ENCODE peak calls at places on chromosomes 16 and 17, in nine cellular contexts. One of them, this sample, is unnamed.

GRCh38 chr17:2050246-2050866 is 4.5 kb upstream of the HIC1 start:
- DNase-seq in fibroblast of lung: peak
- DNase-seq in GM23338: peak
- DNase-seq in neural progenitor cell: peak
- DNase-seq in uterus: peak
- DNase-seq in colonic mucosa: peak
- DNase-seq in kidney: peak
- DNase-seq in thoracic aorta: no peak
- DNase-seq in ovary: peak
- DNase-seq in this sample: peak

GRCh38 chr17:42674755-42675347 is 1.9 kb downstream of the PLEKHH3 start:
- DNase-seq in GM23338: peak
- DNase-seq in ovary: no peak
- DNase-seq in uterus: no peak
- DNase-seq in kidney: peak
- DNase-seq in fibroblast of lung: no peak
- DNase-seq in colonic mucosa: no peak
- DNase-seq in neural progenitor cell: peak
- DNase-seq in thoracic aorta: no peak
- DNase-seq in this sample: no peak

GRCh38 chr16:29806641-29807425 is 504 bp downstream of the MAZ start:
- DNase-seq in uterus: peak
- DNase-seq in thoracic aorta: no peak
- DNase-seq in fibroblast of lung: no peak
- DNase-seq in ovary: peak
- DNase-seq in neural progenitor cell: peak
- DNase-seq in kidney: peak
- DNase-seq in colonic mucosa: peak
- DNase-seq in GM23338: peak
- DNase-seq in this sample: no peak

GRCh38 chr16:57801856-57802634 is at the start of gene KIFC3:
- DNase-seq in ovary: peak
- DNase-seq in uterus: peak
- DNase-seq in colonic mucosa: peak
- DNase-seq in GM23338: peak
- DNase-seq in kidney: peak
- DNase-seq in thoracic aorta: peak
- DNase-seq in fibroblast of lung: peak
- DNase-seq in neural progenitor cell: peak
- DNase-seq in this sample: peak

GRCh38 chr16:30737794-30738648 is 10.2 kb upstream of the PHKG2 start:
- DNase-seq in fibroblast of lung: no peak
- DNase-seq in kidney: no peak
- DNase-seq in colonic mucosa: no peak
- DNase-seq in ovary: no peak
- DNase-seq in thoracic aorta: no peak
- DNase-seq in GM23338: no peak
- DNase-seq in uterus: no peak
- DNase-seq in neural progenitor cell: no peak
- DNase-seq in this sample: no peak

GRCh38 chr17:57889892-57890856 is 40.3 kb upstream of the MRPS23 start:
- DNase-seq in GM23338: no peak
- DNase-seq in kidney: peak
- DNase-seq in colonic mucosa: peak
- DNase-seq in thoracic aorta: peak
- DNase-seq in ovary: peak
- DNase-seq in neural progenitor cell: no peak
- DNase-seq in fibroblast of lung: peak
- DNase-seq in uterus: peak
- DNase-seq in this sample: peak

GRCh38 chr17:385195-385835 is 32.7 kb upstream of the RPH3AL start:
- DNase-seq in thoracic aorta: no peak
- DNase-seq in ovary: peak
- DNase-seq in kidney: peak
- DNase-seq in uterus: peak
- DNase-seq in fibroblast of lung: no peak
- DNase-seq in colonic mucosa: peak
- DNase-seq in GM23338: peak
- DNase-seq in neural progenitor cell: peak
- DNase-seq in this sample: no peak

GRCh38 chr17:300881-301280 is 51.7 kb downstream of the RPH3AL start:
- DNase-seq in GM23338: no peak
- DNase-seq in thoracic aorta: no peak
- DNase-seq in uterus: no peak
- DNase-seq in neural progenitor cell: no peak
- DNase-seq in ovary: no peak
- DNase-seq in fibroblast of lung: no peak
- DNase-seq in colonic mucosa: no peak
- DNase-seq in kidney: peak
- DNase-seq in this sample: peak

GRCh38 chr16:57893559-57894389 is 77.2 kb downstream of the CNGB1 start:
- DNase-seq in GM23338: peak
- DNase-seq in colonic mucosa: peak
- DNase-seq in kidney: no peak
- DNase-seq in ovary: no peak
- DNase-seq in fibroblast of lung: peak
- DNase-seq in uterus: no peak
- DNase-seq in thoracic aorta: no peak
- DNase-seq in neural progenitor cell: no peak
- DNase-seq in this sample: no peak

DNA sequence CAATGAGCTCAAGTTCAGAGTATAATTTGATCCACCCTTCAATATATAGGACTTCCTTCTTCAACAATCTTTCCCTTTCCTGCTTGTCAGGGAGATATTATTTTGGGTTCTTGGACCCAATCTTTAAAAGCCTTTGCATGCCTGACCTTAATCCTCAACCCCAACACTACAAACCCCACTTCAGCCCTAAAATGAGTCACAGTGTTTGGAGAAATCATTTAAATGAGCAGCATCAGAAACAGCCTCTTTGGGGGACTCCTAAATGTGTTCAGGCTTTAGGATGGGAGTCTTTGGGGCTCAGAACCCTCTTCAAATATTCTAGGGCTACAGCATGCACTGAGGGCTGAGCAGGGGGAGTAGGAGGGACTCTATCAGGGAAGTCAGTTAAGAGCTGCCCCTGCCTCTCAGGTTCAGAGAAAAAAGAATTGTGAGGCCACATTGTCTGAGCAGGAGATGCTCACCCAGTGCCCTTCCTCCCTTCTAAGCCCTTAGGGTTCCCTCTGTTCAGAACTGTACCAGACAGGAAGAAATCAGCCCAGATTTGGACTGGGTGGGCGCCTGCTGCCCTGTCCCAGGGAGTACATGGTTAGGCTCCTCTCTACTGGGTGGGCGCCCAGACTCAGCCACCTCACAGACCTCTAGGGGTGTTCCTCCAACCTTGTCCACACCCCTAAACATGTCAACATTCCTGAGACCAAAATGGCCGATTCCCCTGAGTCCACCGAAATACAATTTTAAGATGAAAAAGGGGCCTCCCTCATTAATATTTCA is 5.0 kb downstream of the NEUROD2 start:
- DNase-seq in uterus: no peak
- DNase-seq in GM23338: no peak
- DNase-seq in thoracic aorta: no peak
- DNase-seq in fibroblast of lung: no peak
- DNase-seq in neural progenitor cell: no peak
- DNase-seq in colonic mucosa: no peak
- DNase-seq in ovary: no peak
- DNase-seq in kidney: no peak
- DNase-seq in this sample: no peak
- H3K27ac ChIP-seq in uterus: no peak
- H3K27ac ChIP-seq in GM23338: no peak
- H3K27ac ChIP-seq in thoracic aorta: no peak
- H3K27ac ChIP-seq in fibroblast of lung: no peak
- H3K27ac ChIP-seq in neural progenitor cell: no peak
- H3K27ac ChIP-seq in colonic mucosa: no peak
- H3K27ac ChIP-seq in ovary: no peak
- H3K27ac ChIP-seq in kidney: no peak
- H3K27ac ChIP-seq in this sample: no peak

GRCh38 chr17:65074778-65075250 is 18.3 kb upstream of the GNA13 start:
- DNase-seq in kidney: peak
- DNase-seq in uterus: peak
- DNase-seq in ovary: peak
- DNase-seq in thoracic aorta: no peak
- DNase-seq in GM23338: no peak
- DNase-seq in fibroblast of lung: peak
- DNase-seq in colonic mucosa: peak
- DNase-seq in neural progenitor cell: no peak
- DNase-seq in this sample: peak
- TF ChIP-seq CTCF in kidney: no peak
- TF ChIP-seq CTCF in uterus: no peak
- TF ChIP-seq CTCF in ovary: no peak
- TF ChIP-seq CTCF in thoracic aorta: no peak
- TF ChIP-seq CTCF in GM23338: no peak
- TF ChIP-seq CTCF in fibroblast of lung: no peak
- TF ChIP-seq CTCF in colonic mucosa: no peak
- TF ChIP-seq CTCF in neural progenitor cell: no peak
- TF ChIP-seq CTCF in this sample: no peak

GRCh38 chr17:30292490-30292858 is 730 bp upstream of the BLMH start:
- DNase-seq in thoracic aorta: no peak
- DNase-seq in colonic mucosa: no peak
- DNase-seq in uterus: no peak
- DNase-seq in neural progenitor cell: no peak
- DNase-seq in ovary: no peak
- DNase-seq in kidney: no peak
- DNase-seq in fibroblast of lung: no peak
- DNase-seq in GM23338: peak
- DNase-seq in this sample: no peak
- H3K27ac ChIP-seq in thoracic aorta: peak
- H3K27ac ChIP-seq in colonic mucosa: peak
- H3K27ac ChIP-seq in uterus: peak
- H3K27ac ChIP-seq in neural progenitor cell: no peak
- H3K27ac ChIP-seq in ovary: peak
- H3K27ac ChIP-seq in kidney: peak
- H3K27ac ChIP-seq in fibroblast of lung: peak
- H3K27ac ChIP-seq in GM23338: no peak
- H3K27ac ChIP-seq in this sample: no peak

GRCh38 chr16:87702325-87702811 is 63.4 kb downstream of the KLHDC4 start:
- DNase-seq in thoracic aorta: no peak
- DNase-seq in neural progenitor cell: peak
- DNase-seq in kidney: no peak
- DNase-seq in colonic mucosa: no peak
- DNase-seq in fibroblast of lung: peak
- DNase-seq in GM23338: peak
- DNase-seq in uterus: no peak
- DNase-seq in ovary: no peak
- DNase-seq in this sample: no peak
- TF ChIP-seq CTCF in thoracic aorta: no peak
- TF ChIP-seq CTCF in neural progenitor cell: peak
- TF ChIP-seq CTCF in kidney: peak
- TF ChIP-seq CTCF in colonic mucosa: no peak
- TF ChIP-seq CTCF in fibroblast of lung: peak
- TF ChIP-seq CTCF in GM23338: peak
- TF ChIP-seq CTCF in uterus: no peak
- TF ChIP-seq CTCF in ovary: no peak
- TF ChIP-seq CTCF in this sample: no peak

GRCh38 chr16:27221576-27222498 is 18.5 kb downstream of the KDM8 start:
- DNase-seq in neural progenitor cell: no peak
- DNase-seq in uterus: peak
- DNase-seq in colonic mucosa: no peak
- DNase-seq in kidney: no peak
- DNase-seq in fibroblast of lung: peak
- DNase-seq in GM23338: no peak
- DNase-seq in thoracic aorta: no peak
- DNase-seq in ovary: no peak
- DNase-seq in this sample: no peak
- H3K27ac ChIP-seq in neural progenitor cell: no peak
- H3K27ac ChIP-seq in uterus: peak
- H3K27ac ChIP-seq in colonic mucosa: no peak
- H3K27ac ChIP-seq in kidney: no peak
- H3K27ac ChIP-seq in fibroblast of lung: peak
- H3K27ac ChIP-seq in GM23338: no peak
- H3K27ac ChIP-seq in thoracic aorta: no peak
- H3K27ac ChIP-seq in ovary: peak
- H3K27ac ChIP-seq in this sample: no peak